ENCODE peak calls at places on chromosome 21, in six cellular contexts. L is MCF 10A, Y is fibroblast of lung, T is fibroblast of pulmonary artery, Q is dorsolateral prefrontal cortex, S is BJ. P is an unnamed sample.

GRCh38 chr21:24955275-24955961 is 651.9 kb downstream of the MRPL39 start:
- DNase-seq in L (no peak), Y (no peak), T (no peak), Q (no peak), S (no peak), P (no peak)

GRCh38 chr21:14617040-14617393 is 70.9 kb upstream of the SAMSN1 start:
- DNase-seq in L (no peak), Y (no peak), T (no peak), Q (no peak), S (no peak), P (no peak)

GRCh38 chr21:34882719-34883131 is 166.4 kb downstream of the RUNX1 start:
- DNase-seq in L (peak; percentile 30), Y (no peak), T (no peak), Q (no peak), S (no peak), P (no peak)

GRCh38 chr21:35505067-35505466 is 456.0 kb upstream of the RUNX1 start:
- DNase-seq in L (no peak), Y (no peak), T (no peak), Q (no peak), S (no peak), P (no peak)

GRCh38 chr21:16422702-16423101 is 692.9 kb downstream of the USP25 start:
- DNase-seq in L (no peak), Y (peak; percentile 46), T (peak; percentile 49), Q (no peak), S (no peak), P (no peak)

GRCh38 chr21:38839683-38840286 is 34.1 kb downstream of the ETS2 start:
- DNase-seq in L (peak; percentile 89), Y (peak; percentile 94), T (peak; percentile 94), Q (no peak), S (peak; percentile 68), P (peak; percentile 68)

GRCh38 chr21:31041295-31042079 is 3.2 kb upstream of the KRTAP19-8 start:
- DNase-seq in L (peak; percentile 3), Y (no peak), T (no peak), Q (no peak), S (no peak), P (no peak)

GRCh38 chr21:38613686-38614085 is 115.4 kb upstream of the ERG start:
- DNase-seq in L (no peak), Y (no peak), T (no peak), Q (no peak), S (no peak), P (no peak)

GRCh38 chr21:17793675-17794123 is 25.5 kb downstream of the C21orf91 start:
- DNase-seq in L (no peak), Y (peak; percentile 66), T (no peak), Q (no peak), S (no peak), P (no peak)

GRCh38 chr21:41487082-41487481 is 20.9 kb downstream of the TMPRSS2 start:
- DNase-seq in L (no peak), Y (no peak), T (no peak), Q (no peak), S (no peak), P (no peak)

GRCh38 chr21:38721983-38722382 is 83.7 kb upstream of the ETS2 start:
- DNase-seq in L (peak; percentile 54), Y (peak; percentile 16), T (peak; percentile 56), Q (no peak), S (no peak), P (no peak)

GRCh38 chr21:25862596-25862995 is 127.8 kb downstream of the GABPA start:
- DNase-seq in L (peak; percentile 50), Y (peak; percentile 30), T (peak; percentile 59), Q (no peak), S (no peak), P (no peak)

GRCh38 chr21:44391345-44392091 is 38.1 kb downstream of the TRPM2 start:
- DNase-seq in L (no peak), Y (no peak), T (no peak), Q (no peak), S (no peak), P (no peak)

GRCh38 chr21:42227909-42228708 is 9.2 kb downstream of the ABCG1 start:
- DNase-seq in L (peak; percentile 96), Y (peak; percentile 66), T (peak; percentile 94), Q (no peak), S (peak; percentile 1), P (no peak)

GRCh38 chr21:35231115-35231514 is 182.0 kb upstream of the RUNX1 start:
- DNase-seq in L (peak; percentile 47), Y (peak; percentile 63), T (no peak), Q (no peak), S (no peak), P (no peak)

GRCh38 chr21:43354016-43354420 is 72.9 kb downstream of the SIK1 start:
- DNase-seq in L (no peak), Y (no peak), T (no peak), Q (no peak), S (no peak), P (no peak)

GRCh38 chr21:43357708-43358430 is 69.1 kb downstream of the SIK1 start:
- DNase-seq in L (no peak), Y (no peak), T (no peak), Q (no peak), S (no peak), P (no peak)

GRCh38 chr21:43355196-43355924 is 71.6 kb downstream of the SIK1 start:
- DNase-seq in L (no peak), Y (no peak), T (no peak), Q (no peak), S (no peak), P (no peak)

GRCh38 chr21:43354666-43355065 is 72.3 kb downstream of the SIK1 start:
- DNase-seq in L (no peak), Y (no peak), T (no peak), Q (no peak), S (no peak), P (no peak)

GRCh38 chr21:43355925-43356289 is 71.0 kb downstream of the SIK1 start:
- DNase-seq in L (no peak), Y (no peak), T (no peak), Q (no peak), S (no peak), P (no peak)
- TF ChIP-seq CTCF in L (no peak), Y (no peak), T (no peak), Q (no peak), S (no peak), P (no peak)

DNA sequence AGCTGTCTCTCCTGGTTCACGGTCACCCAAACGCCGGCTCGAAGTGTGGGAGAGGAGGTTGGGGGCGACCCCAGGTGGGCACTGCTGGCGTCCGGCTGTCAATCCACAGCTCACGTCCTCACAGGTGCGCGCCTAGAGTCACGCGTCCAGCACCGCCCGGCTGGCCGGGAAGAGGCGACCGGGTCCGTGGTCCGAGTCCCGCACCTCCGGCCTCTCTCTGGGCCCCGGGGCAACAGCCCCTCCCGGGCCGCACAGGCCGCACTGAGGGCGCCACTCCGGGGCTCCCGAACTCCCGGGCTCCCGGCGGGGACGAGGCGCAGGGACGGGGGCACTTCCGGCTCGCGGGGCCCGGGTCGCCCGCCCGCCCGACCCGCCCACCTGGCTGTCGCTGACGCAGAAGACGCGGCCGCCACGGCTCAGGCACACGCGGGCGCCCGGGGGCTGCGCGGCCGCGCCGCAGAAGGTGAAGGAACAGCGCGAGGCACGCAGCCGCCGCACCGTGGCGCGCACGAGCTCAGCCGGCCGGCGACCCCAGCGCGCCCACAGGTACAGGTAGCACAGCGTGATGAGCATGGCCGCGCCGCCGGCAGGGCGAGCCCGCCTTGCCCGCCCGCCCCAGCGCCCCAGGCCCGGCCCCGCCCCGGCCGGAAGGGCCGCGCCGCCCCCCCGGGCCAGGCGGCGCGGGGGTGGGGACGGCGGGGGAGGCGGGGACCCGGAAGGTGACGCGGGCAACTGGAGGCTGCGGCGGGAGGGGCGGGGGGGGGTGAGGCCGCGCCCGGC is at the start of gene HLCS:
- DNase-seq in L (peak; percentile 66), Y (peak; percentile 62), T (peak; percentile 51), Q (peak; percentile 31), S (no peak), P (no peak)
- TF ChIP-seq CTCF in L (no peak), Y (no peak), T (no peak), Q (no peak), S (no peak), P (no peak)

DNA sequence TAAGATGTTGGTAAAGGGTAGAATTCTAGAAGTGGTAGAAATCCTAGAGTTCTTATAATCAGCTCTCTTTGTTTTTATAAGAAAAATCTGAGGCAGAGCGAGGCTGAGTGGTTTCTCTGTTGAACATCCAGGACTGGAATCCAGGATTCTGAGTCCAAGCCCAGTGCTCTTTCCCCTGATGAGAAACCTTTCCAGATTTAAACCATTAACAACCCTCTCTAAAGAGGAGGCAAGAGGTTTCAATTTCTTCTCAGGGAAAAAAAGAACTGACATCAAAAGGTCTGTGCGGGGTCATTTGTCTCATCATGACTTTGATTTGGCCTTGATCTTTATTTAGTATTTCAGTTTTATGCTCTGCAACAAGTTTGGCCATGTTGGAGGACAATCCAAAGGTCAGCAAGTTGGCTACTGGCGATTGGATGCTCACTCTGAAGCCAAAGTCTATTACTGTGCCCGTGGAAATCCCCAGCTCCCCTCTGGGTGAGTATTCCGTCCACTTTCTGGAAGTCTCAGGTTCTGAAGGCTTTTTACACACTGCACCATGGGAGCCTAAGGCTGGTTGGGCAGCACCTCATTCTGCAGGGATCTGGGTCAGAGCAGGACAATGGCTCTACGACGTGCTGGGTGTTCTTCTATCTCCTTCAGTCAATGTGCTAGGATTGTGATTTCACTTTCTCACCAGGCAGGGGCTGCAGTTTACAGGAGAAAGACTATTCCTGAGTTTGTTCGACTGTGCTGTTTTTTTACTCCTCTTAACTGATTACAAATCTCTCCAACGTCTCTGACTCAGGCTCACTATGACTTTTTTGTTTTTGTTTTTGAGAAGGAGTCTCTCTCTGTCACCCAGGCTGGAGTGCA is 18.9 kb upstream of the CCT8 start:
- DNase-seq in L (peak; percentile 34), Y (peak; percentile 70), T (peak; percentile 50), Q (no peak), S (no peak), P (no peak)
- TF ChIP-seq CTCF in L (no peak), Y (peak; percentile 31), T (peak; percentile 16), Q (no peak), S (peak; percentile 10), P (peak; percentile 30)

DNA sequence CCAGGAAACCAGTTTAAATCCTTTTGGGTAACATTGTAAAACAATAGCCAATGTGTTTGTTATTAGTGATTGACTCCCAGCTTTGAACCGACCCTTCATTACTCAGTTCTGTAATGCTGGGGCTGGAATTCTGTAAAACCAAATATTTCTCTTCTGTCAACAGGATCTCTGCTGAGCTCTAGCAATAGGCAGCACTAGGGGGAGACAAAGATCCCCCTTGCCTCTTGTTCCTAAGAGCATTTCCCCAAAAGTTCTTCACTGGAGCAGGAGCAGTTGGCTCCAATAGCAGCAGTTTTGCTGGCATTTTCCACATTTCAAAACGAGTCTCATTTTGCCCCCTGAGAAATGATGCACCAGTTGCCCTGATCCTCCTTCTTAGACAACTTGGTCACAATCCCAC is 1671.1 kb downstream of the MRPL39 start:
- DNase-seq in L (peak; percentile 38), Y (peak; percentile 16), T (peak; percentile 33), Q (no peak), S (no peak), P (no peak)
- TF ChIP-seq CTCF in L (no peak), Y (peak; percentile 72), T (peak; percentile 43), Q (no peak), S (no peak), P (no peak)

GRCh38 chr21:45599146-45599581 is 44.4 kb upstream of the PCBP3 start:
- DNase-seq in L (no peak), Y (no peak), T (no peak), Q (no peak), S (no peak), P (no peak)
- TF ChIP-seq CTCF in L (no peak), Y (no peak), T (no peak), Q (no peak), S (no peak), P (no peak)

GRCh38 chr21:33302796-33303195 is 22.0 kb upstream of the IFNAR1 start:
- DNase-seq in L (no peak), Y (no peak), T (no peak), Q (no peak), S (no peak), P (no peak)
- TF ChIP-seq CTCF in L (no peak), Y (no peak), T (no peak), Q (no peak), S (no peak), P (no peak)

GRCh38 chr21:27759820-27760219 is 792.9 kb upstream of the ADAMTS5 start:
- DNase-seq in L (peak; percentile 9), Y (no peak), T (peak; percentile 28), Q (no peak), S (no peak), P (no peak)
- TF ChIP-seq CTCF in L (no peak), Y (peak; percentile 17), T (peak; percentile 25), Q (no peak), S (no peak), P (peak; percentile 4)

P was measured in AG09309.